ENCODE peak calls at places on chromosome 10, in eight cellular contexts. S, R, D, B, K, W, Z and Y are unnamed samples.

GRCh38 chr10:122647383-122647968 is 52.2 kb downstream of the C10orf120 start:
- DNase-seq in W (no peak), K (no peak), D (no peak), Z (no peak), S (no peak), R (no peak), B (no peak), Y (no peak)

GRCh38 chr10:29533696-29534285 is 101.0 kb downstream of the SVIL start:
- DNase-seq in R (no peak), D (no peak), B (peak; percentile 58), Z (no peak), S (no peak), W (no peak), K (no peak), Y (no peak)

GRCh38 chr10:119205926-119206602 is 1.3 kb upstream of the GRK5 start:
- DNase-seq in W (peak; percentile 80), S (no peak), Z (no peak), K (peak; percentile 88), B (peak; percentile 66), R (peak; percentile 39), D (no peak), Y (peak; percentile 74)

GRCh38 chr10:6400331-6400730 is 179.7 kb downstream of the PRKCQ start:
- DNase-seq in D (no peak), B (peak; percentile 60), R (no peak), W (peak; percentile 22), K (peak; percentile 42), Z (no peak), S (no peak), Y (no peak)

GRCh38 chr10:133209117-133209516 is 20.9 kb upstream of the UTF1 start:
- DNase-seq in R (no peak), B (no peak), S (no peak), K (no peak), D (no peak), Z (no peak), W (no peak), Y (no peak)

GRCh38 chr10:75358121-75358520 is 43.4 kb downstream of the ZNF503 start:
- DNase-seq in S (no peak), W (no peak), D (no peak), Z (no peak), R (no peak), K (no peak), B (no peak), Y (no peak)

GRCh38 chr10:126439947-126440346 is 51.7 kb upstream of the ADAM12 start:
- DNase-seq in Z (no peak), S (no peak), B (no peak), R (no peak), K (no peak), W (no peak), D (no peak), Y (no peak)

GRCh38 chr10:129710510-129710847 is 243.4 kb downstream of the MGMT start:
- DNase-seq in S (no peak), R (no peak), D (no peak), K (no peak), W (no peak), B (no peak), Z (no peak), Y (no peak)

GRCh38 chr10:72069751-72070501 is 18.4 kb downstream of the SPOCK2 start:
- DNase-seq in S (no peak), Z (no peak), W (no peak), D (no peak), R (peak; percentile 58), B (no peak), K (peak; percentile 38), Y (no peak)
- TF ChIP-seq CTCF in S (no peak), Z (no peak), W (peak; percentile 62), D (no peak), R (peak; percentile 34), B (no peak), K (peak; percentile 47), Y (no peak)

DNA sequence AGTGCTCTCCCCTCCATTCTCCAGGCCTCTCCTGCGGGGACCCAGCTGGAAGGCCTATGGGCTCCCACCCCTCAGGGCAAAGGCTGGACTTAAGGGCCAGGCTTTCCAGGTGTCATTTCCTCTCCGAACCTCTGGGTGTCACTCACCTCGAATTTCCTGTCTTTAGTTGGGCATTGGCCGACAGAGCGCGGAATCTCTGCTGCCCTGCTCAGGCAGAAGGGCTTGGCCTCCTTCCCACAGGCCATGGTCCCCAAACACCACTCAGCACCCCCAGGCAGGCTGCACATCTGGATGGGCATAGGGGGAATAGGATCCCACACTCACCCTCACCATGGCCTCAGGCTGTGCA is 212.9 kb downstream of the CCSER2 start:
- DNase-seq in S (no peak), Z (no peak), K (no peak), W (no peak), B (no peak), R (no peak), D (no peak), Y (no peak)
- TF ChIP-seq CTCF in S (no peak), Z (peak; percentile 9), K (no peak), W (peak; percentile 10), B (no peak), R (no peak), D (no peak), Y (no peak)

DNA sequence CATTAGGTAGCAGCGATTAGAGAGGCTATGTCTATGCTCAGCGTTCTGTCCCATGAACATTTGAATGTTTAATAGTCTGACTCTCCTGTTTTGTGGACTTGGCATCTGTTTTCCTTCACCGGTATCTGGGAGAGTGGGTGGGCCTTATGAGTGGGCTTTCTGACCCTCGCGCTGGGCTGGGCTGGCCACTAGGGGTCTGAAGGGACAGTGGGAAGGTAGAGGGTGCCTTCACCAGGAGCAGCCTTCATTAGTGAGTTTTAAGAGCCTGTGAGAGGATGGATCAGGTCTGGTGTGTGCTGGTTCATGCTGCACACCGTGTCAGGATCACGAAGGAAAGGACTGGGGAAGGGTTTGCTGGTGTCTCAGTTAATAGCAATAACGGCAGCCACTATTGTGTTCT is 33.4 kb downstream of the DCLRE1A start:
- DNase-seq in Z (no peak), B (no peak), R (no peak), D (no peak), S (no peak), W (peak; percentile 6), K (peak; percentile 25), Y (no peak)
- TF ChIP-seq CTCF in Z (no peak), B (no peak), R (no peak), D (no peak), S (no peak), W (peak; percentile 60), K (peak; percentile 43), Y (no peak)

DNA sequence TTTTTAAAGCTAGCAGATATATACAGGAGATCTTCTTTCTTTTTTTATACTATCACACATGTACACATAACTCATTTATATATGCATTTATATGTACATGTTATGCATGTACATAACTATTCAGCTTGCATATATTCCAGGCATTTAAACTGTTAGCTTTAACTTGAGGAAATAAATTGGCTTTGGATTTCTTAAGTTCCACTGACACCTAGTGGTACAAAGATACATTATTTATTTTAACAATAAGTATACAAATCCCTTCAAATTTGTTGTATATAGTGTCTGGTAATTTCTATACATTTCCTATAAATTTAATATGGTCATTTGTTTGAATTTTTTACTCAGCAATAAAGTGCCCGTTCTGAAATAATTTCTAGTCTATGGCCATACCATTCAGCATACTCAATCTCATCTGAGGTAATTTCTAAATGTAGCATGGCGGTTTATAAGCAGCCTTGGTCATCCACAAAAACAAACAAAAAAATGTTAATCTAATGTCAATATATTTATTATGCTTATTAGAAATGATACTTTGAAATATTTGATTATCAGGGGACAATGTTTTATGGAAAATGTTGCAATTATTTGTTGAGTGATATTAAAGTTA is 11.6 kb downstream of the ZDHHC6 start:
- DNase-seq in D (peak; percentile 67), R (peak; percentile 31), Z (peak; percentile 59), B (no peak), S (peak; percentile 14), W (peak; percentile 45), K (peak; percentile 48), Y (no peak)
- TF ChIP-seq CTCF in D (no peak), R (peak; percentile 39), Z (no peak), B (peak; percentile 45), S (peak; percentile 53), W (peak; percentile 80), K (no peak), Y (no peak)